ENCODE peak calls at places on chromosomes 4 and X, in five cellular contexts. One of them, this sample, is unnamed.

GRCh38 chr4:5780831-5781480 is 70.0 kb downstream of the EVC start:
- DNase-seq in GM10248: no peak
- DNase-seq in activated T-helper 1 cell treated with anti-CD3 and anti-CD28 coated beads, Interleukin-12 subunit alpha, Interleukin-12 subunit beta, Interleukin-2, Interleukin-4 antibody, amounts not matched to agents 30 ng/mL and 10 ng/mL and 1 ng/mL, durations not matched to agents 14 hours and 24 hours and 36 hours: no peak
- DNase-seq in glutamatergic neuron: no peak
- DNase-seq in fibroblast of mammary gland: peak; percentile 45
- DNase-seq in this sample: peak; percentile 62

GRCh38 chrX:73683236-73683859 is 120.4 kb downstream of the CHIC1 start:
- DNase-seq in GM10248: no peak
- DNase-seq in activated T-helper 1 cell treated with anti-CD3 and anti-CD28 coated beads, Interleukin-12 subunit alpha, Interleukin-12 subunit beta, Interleukin-2, Interleukin-4 antibody, amounts not matched to agents 30 ng/mL and 10 ng/mL and 1 ng/mL, durations not matched to agents 14 hours and 24 hours and 36 hours: no peak
- DNase-seq in glutamatergic neuron: no peak
- DNase-seq in fibroblast of mammary gland: peak; percentile 79
- DNase-seq in this sample: no peak

GRCh38 chrX:23403849-23404248 is 69.2 kb downstream of the PTCHD1 start:
- DNase-seq in GM10248: no peak
- DNase-seq in activated T-helper 1 cell treated with anti-CD3 and anti-CD28 coated beads, Interleukin-12 subunit alpha, Interleukin-12 subunit beta, Interleukin-2, Interleukin-4 antibody, amounts not matched to agents 30 ng/mL and 10 ng/mL and 1 ng/mL, durations not matched to agents 14 hours and 24 hours and 36 hours: no peak
- DNase-seq in glutamatergic neuron: no peak
- DNase-seq in fibroblast of mammary gland: no peak
- DNase-seq in this sample: no peak

GRCh38 chr4:69617083-69617694 is 22.3 kb downstream of the UGT2A2 start:
- DNase-seq in GM10248: peak; percentile 6
- DNase-seq in activated T-helper 1 cell treated with anti-CD3 and anti-CD28 coated beads, Interleukin-12 subunit alpha, Interleukin-12 subunit beta, Interleukin-2, Interleukin-4 antibody, amounts not matched to agents 30 ng/mL and 10 ng/mL and 1 ng/mL, durations not matched to agents 14 hours and 24 hours and 36 hours: no peak
- DNase-seq in glutamatergic neuron: no peak
- DNase-seq in fibroblast of mammary gland: peak; percentile 43
- DNase-seq in this sample: peak; percentile 6

GRCh38 chr4:42927946-42928345 is 35.4 kb downstream of the GRXCR1 start:
- DNase-seq in GM10248: no peak
- DNase-seq in activated T-helper 1 cell treated with anti-CD3 and anti-CD28 coated beads, Interleukin-12 subunit alpha, Interleukin-12 subunit beta, Interleukin-2, Interleukin-4 antibody, amounts not matched to agents 30 ng/mL and 10 ng/mL and 1 ng/mL, durations not matched to agents 14 hours and 24 hours and 36 hours: no peak
- DNase-seq in glutamatergic neuron: no peak
- DNase-seq in fibroblast of mammary gland: no peak
- DNase-seq in this sample: no peak

GRCh38 chrX:42755820-42756219 is 22.1 kb downstream of the PPP1R2C start:
- DNase-seq in GM10248: no peak
- DNase-seq in activated T-helper 1 cell treated with anti-CD3 and anti-CD28 coated beads, Interleukin-12 subunit alpha, Interleukin-12 subunit beta, Interleukin-2, Interleukin-4 antibody, amounts not matched to agents 30 ng/mL and 10 ng/mL and 1 ng/mL, durations not matched to agents 14 hours and 24 hours and 36 hours: no peak
- DNase-seq in glutamatergic neuron: no peak
- DNase-seq in fibroblast of mammary gland: peak; percentile 82
- DNase-seq in this sample: peak; percentile 2

GRCh38 chr4:128060130-128060619 is 937 bp upstream of the LARP1B start:
- DNase-seq in GM10248: no peak
- DNase-seq in activated T-helper 1 cell treated with anti-CD3 and anti-CD28 coated beads, Interleukin-12 subunit alpha, Interleukin-12 subunit beta, Interleukin-2, Interleukin-4 antibody, amounts not matched to agents 30 ng/mL and 10 ng/mL and 1 ng/mL, durations not matched to agents 14 hours and 24 hours and 36 hours: no peak
- DNase-seq in glutamatergic neuron: no peak
- DNase-seq in fibroblast of mammary gland: peak; percentile 36
- DNase-seq in this sample: no peak

GRCh38 chr4:145954924-145955339 is 16.3 kb upstream of the ZNF827 start:
- DNase-seq in GM10248: no peak
- DNase-seq in activated T-helper 1 cell treated with anti-CD3 and anti-CD28 coated beads, Interleukin-12 subunit alpha, Interleukin-12 subunit beta, Interleukin-2, Interleukin-4 antibody, amounts not matched to agents 30 ng/mL and 10 ng/mL and 1 ng/mL, durations not matched to agents 14 hours and 24 hours and 36 hours: no peak
- DNase-seq in glutamatergic neuron: no peak
- DNase-seq in fibroblast of mammary gland: peak; percentile 98
- DNase-seq in this sample: no peak

GRCh38 chr4:3307891-3308575 is 15.2 kb downstream of the RGS12 start:
- DNase-seq in GM10248: no peak
- DNase-seq in activated T-helper 1 cell treated with anti-CD3 and anti-CD28 coated beads, Interleukin-12 subunit alpha, Interleukin-12 subunit beta, Interleukin-2, Interleukin-4 antibody, amounts not matched to agents 30 ng/mL and 10 ng/mL and 1 ng/mL, durations not matched to agents 14 hours and 24 hours and 36 hours: no peak
- DNase-seq in glutamatergic neuron: no peak
- DNase-seq in fibroblast of mammary gland: no peak
- DNase-seq in this sample: no peak

GRCh38 chr4:60081839-60082238 is 1118.3 kb upstream of the ADGRL3 start:
- DNase-seq in GM10248: no peak
- DNase-seq in activated T-helper 1 cell treated with anti-CD3 and anti-CD28 coated beads, Interleukin-12 subunit alpha, Interleukin-12 subunit beta, Interleukin-2, Interleukin-4 antibody, amounts not matched to agents 30 ng/mL and 10 ng/mL and 1 ng/mL, durations not matched to agents 14 hours and 24 hours and 36 hours: no peak
- DNase-seq in glutamatergic neuron: no peak
- DNase-seq in fibroblast of mammary gland: no peak
- DNase-seq in this sample: no peak

GRCh38 chrX:150940844-150941495 is 42.2 kb upstream of the HMGB3 start:
- DNase-seq in GM10248: no peak
- DNase-seq in activated T-helper 1 cell treated with anti-CD3 and anti-CD28 coated beads, Interleukin-12 subunit alpha, Interleukin-12 subunit beta, Interleukin-2, Interleukin-4 antibody, amounts not matched to agents 30 ng/mL and 10 ng/mL and 1 ng/mL, durations not matched to agents 14 hours and 24 hours and 36 hours: no peak
- DNase-seq in glutamatergic neuron: no peak
- DNase-seq in fibroblast of mammary gland: no peak
- DNase-seq in this sample: no peak

GRCh38 chrX:117936162-117936561 is 180.4 kb downstream of the KLHL13 start:
- DNase-seq in GM10248: no peak
- DNase-seq in activated T-helper 1 cell treated with anti-CD3 and anti-CD28 coated beads, Interleukin-12 subunit alpha, Interleukin-12 subunit beta, Interleukin-2, Interleukin-4 antibody, amounts not matched to agents 30 ng/mL and 10 ng/mL and 1 ng/mL, durations not matched to agents 14 hours and 24 hours and 36 hours: no peak
- DNase-seq in glutamatergic neuron: no peak
- DNase-seq in fibroblast of mammary gland: peak; percentile 4
- DNase-seq in this sample: no peak

GRCh38 chr4:112288455-112288854 is 2.8 kb upstream of the TIFA start:
- DNase-seq in GM10248: no peak
- DNase-seq in activated T-helper 1 cell treated with anti-CD3 and anti-CD28 coated beads, Interleukin-12 subunit alpha, Interleukin-12 subunit beta, Interleukin-2, Interleukin-4 antibody, amounts not matched to agents 30 ng/mL and 10 ng/mL and 1 ng/mL, durations not matched to agents 14 hours and 24 hours and 36 hours: no peak
- DNase-seq in glutamatergic neuron: no peak
- DNase-seq in fibroblast of mammary gland: no peak
- DNase-seq in this sample: no peak

GRCh38 chrX:96181571-96181970 is 503.1 kb upstream of the DIAPH2 start:
- DNase-seq in GM10248: no peak
- DNase-seq in activated T-helper 1 cell treated with anti-CD3 and anti-CD28 coated beads, Interleukin-12 subunit alpha, Interleukin-12 subunit beta, Interleukin-2, Interleukin-4 antibody, amounts not matched to agents 30 ng/mL and 10 ng/mL and 1 ng/mL, durations not matched to agents 14 hours and 24 hours and 36 hours: no peak
- DNase-seq in glutamatergic neuron: no peak
- DNase-seq in fibroblast of mammary gland: no peak
- DNase-seq in this sample: no peak

GRCh38 chrX:56788717-56789122 is 59.7 kb downstream of the NBDY start:
- DNase-seq in GM10248: no peak
- DNase-seq in activated T-helper 1 cell treated with anti-CD3 and anti-CD28 coated beads, Interleukin-12 subunit alpha, Interleukin-12 subunit beta, Interleukin-2, Interleukin-4 antibody, amounts not matched to agents 30 ng/mL and 10 ng/mL and 1 ng/mL, durations not matched to agents 14 hours and 24 hours and 36 hours: no peak
- DNase-seq in glutamatergic neuron: no peak
- DNase-seq in fibroblast of mammary gland: peak; percentile 58
- DNase-seq in this sample: peak; percentile 77

GRCh38 chr4:25814323-25814722 is 48.5 kb downstream of the SEL1L3 start:
- DNase-seq in GM10248: no peak
- DNase-seq in activated T-helper 1 cell treated with anti-CD3 and anti-CD28 coated beads, Interleukin-12 subunit alpha, Interleukin-12 subunit beta, Interleukin-2, Interleukin-4 antibody, amounts not matched to agents 30 ng/mL and 10 ng/mL and 1 ng/mL, durations not matched to agents 14 hours and 24 hours and 36 hours: no peak
- DNase-seq in glutamatergic neuron: no peak
- DNase-seq in fibroblast of mammary gland: peak; percentile 81
- DNase-seq in this sample: peak; percentile 49

GRCh38 chrX:39603291-39603690 is 494.5 kb downstream of the BCOR start:
- DNase-seq in GM10248: no peak
- DNase-seq in activated T-helper 1 cell treated with anti-CD3 and anti-CD28 coated beads, Interleukin-12 subunit alpha, Interleukin-12 subunit beta, Interleukin-2, Interleukin-4 antibody, amounts not matched to agents 30 ng/mL and 10 ng/mL and 1 ng/mL, durations not matched to agents 14 hours and 24 hours and 36 hours: no peak
- DNase-seq in glutamatergic neuron: no peak
- DNase-seq in fibroblast of mammary gland: no peak
- DNase-seq in this sample: no peak

GRCh38 chrX:149114874-149115273 is 390.2 kb downstream of the IDS start:
- DNase-seq in GM10248: no peak
- DNase-seq in activated T-helper 1 cell treated with anti-CD3 and anti-CD28 coated beads, Interleukin-12 subunit alpha, Interleukin-12 subunit beta, Interleukin-2, Interleukin-4 antibody, amounts not matched to agents 30 ng/mL and 10 ng/mL and 1 ng/mL, durations not matched to agents 14 hours and 24 hours and 36 hours: no peak
- DNase-seq in glutamatergic neuron: no peak
- DNase-seq in fibroblast of mammary gland: no peak
- DNase-seq in this sample: no peak

GRCh38 chrX:25968920-25969319 is 169.2 kb upstream of the MAGEB18 start:
- DNase-seq in GM10248: no peak
- DNase-seq in activated T-helper 1 cell treated with anti-CD3 and anti-CD28 coated beads, Interleukin-12 subunit alpha, Interleukin-12 subunit beta, Interleukin-2, Interleukin-4 antibody, amounts not matched to agents 30 ng/mL and 10 ng/mL and 1 ng/mL, durations not matched to agents 14 hours and 24 hours and 36 hours: no peak
- DNase-seq in glutamatergic neuron: peak; percentile 54
- DNase-seq in fibroblast of mammary gland: peak; percentile 2
- DNase-seq in this sample: no peak

GRCh38 chr4:76420901-76421581 is at the start of gene CCDC158:
- DNase-seq in GM10248: no peak
- DNase-seq in activated T-helper 1 cell treated with anti-CD3 and anti-CD28 coated beads, Interleukin-12 subunit alpha, Interleukin-12 subunit beta, Interleukin-2, Interleukin-4 antibody, amounts not matched to agents 30 ng/mL and 10 ng/mL and 1 ng/mL, durations not matched to agents 14 hours and 24 hours and 36 hours: no peak
- DNase-seq in glutamatergic neuron: no peak
- DNase-seq in fibroblast of mammary gland: no peak
- DNase-seq in this sample: no peak

GRCh38 chrX:140712413-140713173 is 3.0 kb downstream of the LINC00632 start:
- DNase-seq in GM10248: no peak
- DNase-seq in activated T-helper 1 cell treated with anti-CD3 and anti-CD28 coated beads, Interleukin-12 subunit alpha, Interleukin-12 subunit beta, Interleukin-2, Interleukin-4 antibody, amounts not matched to agents 30 ng/mL and 10 ng/mL and 1 ng/mL, durations not matched to agents 14 hours and 24 hours and 36 hours: no peak
- DNase-seq in glutamatergic neuron: peak; percentile 73
- DNase-seq in fibroblast of mammary gland: no peak
- DNase-seq in this sample: no peak

GRCh38 chr4:85812776-85813175 is 337.8 kb downstream of the ARHGAP24 start:
- DNase-seq in GM10248: no peak
- DNase-seq in activated T-helper 1 cell treated with anti-CD3 and anti-CD28 coated beads, Interleukin-12 subunit alpha, Interleukin-12 subunit beta, Interleukin-2, Interleukin-4 antibody, amounts not matched to agents 30 ng/mL and 10 ng/mL and 1 ng/mL, durations not matched to agents 14 hours and 24 hours and 36 hours: no peak
- DNase-seq in glutamatergic neuron: no peak
- DNase-seq in fibroblast of mammary gland: peak; percentile 28
- DNase-seq in this sample: peak; percentile 86

GRCh38 chr4:7523526-7523925 is 88.8 kb upstream of the PSAPL1 start:
- DNase-seq in GM10248: no peak
- DNase-seq in activated T-helper 1 cell treated with anti-CD3 and anti-CD28 coated beads, Interleukin-12 subunit alpha, Interleukin-12 subunit beta, Interleukin-2, Interleukin-4 antibody, amounts not matched to agents 30 ng/mL and 10 ng/mL and 1 ng/mL, durations not matched to agents 14 hours and 24 hours and 36 hours: no peak
- DNase-seq in glutamatergic neuron: no peak
- DNase-seq in fibroblast of mammary gland: no peak
- DNase-seq in this sample: no peak

GRCh38 chr4:20418865-20419451 is 167.3 kb downstream of the SLIT2 start:
- DNase-seq in GM10248: peak; percentile 35
- DNase-seq in activated T-helper 1 cell treated with anti-CD3 and anti-CD28 coated beads, Interleukin-12 subunit alpha, Interleukin-12 subunit beta, Interleukin-2, Interleukin-4 antibody, amounts not matched to agents 30 ng/mL and 10 ng/mL and 1 ng/mL, durations not matched to agents 14 hours and 24 hours and 36 hours: no peak
- DNase-seq in glutamatergic neuron: no peak
- DNase-seq in fibroblast of mammary gland: peak; percentile 82
- DNase-seq in this sample: peak; percentile 10

GRCh38 chrX:134512566-134512965 is 52.6 kb downstream of the HPRT1 start:
- DNase-seq in GM10248: no peak
- DNase-seq in activated T-helper 1 cell treated with anti-CD3 and anti-CD28 coated beads, Interleukin-12 subunit alpha, Interleukin-12 subunit beta, Interleukin-2, Interleukin-4 antibody, amounts not matched to agents 30 ng/mL and 10 ng/mL and 1 ng/mL, durations not matched to agents 14 hours and 24 hours and 36 hours: no peak
- DNase-seq in glutamatergic neuron: no peak
- DNase-seq in fibroblast of mammary gland: peak; percentile 80
- DNase-seq in this sample: no peak

GRCh38 chrX:31165241-31166035 is 93.6 kb upstream of the FTHL17 start:
- DNase-seq in GM10248: no peak
- DNase-seq in activated T-helper 1 cell treated with anti-CD3 and anti-CD28 coated beads, Interleukin-12 subunit alpha, Interleukin-12 subunit beta, Interleukin-2, Interleukin-4 antibody, amounts not matched to agents 30 ng/mL and 10 ng/mL and 1 ng/mL, durations not matched to agents 14 hours and 24 hours and 36 hours: no peak
- DNase-seq in glutamatergic neuron: no peak
- DNase-seq in fibroblast of mammary gland: no peak
- DNase-seq in this sample: no peak

GRCh38 chr4:90845777-90846176 is 718.6 kb downstream of the CCSER1 start:
- DNase-seq in GM10248: no peak
- DNase-seq in activated T-helper 1 cell treated with anti-CD3 and anti-CD28 coated beads, Interleukin-12 subunit alpha, Interleukin-12 subunit beta, Interleukin-2, Interleukin-4 antibody, amounts not matched to agents 30 ng/mL and 10 ng/mL and 1 ng/mL, durations not matched to agents 14 hours and 24 hours and 36 hours: no peak
- DNase-seq in glutamatergic neuron: no peak
- DNase-seq in fibroblast of mammary gland: no peak
- DNase-seq in this sample: no peak

GRCh38 chr4:99723555-99724450 is 66.2 kb upstream of the C4orf54 start:
- DNase-seq in GM10248: no peak
- DNase-seq in activated T-helper 1 cell treated with anti-CD3 and anti-CD28 coated beads, Interleukin-12 subunit alpha, Interleukin-12 subunit beta, Interleukin-2, Interleukin-4 antibody, amounts not matched to agents 30 ng/mL and 10 ng/mL and 1 ng/mL, durations not matched to agents 14 hours and 24 hours and 36 hours: no peak
- DNase-seq in glutamatergic neuron: no peak
- DNase-seq in fibroblast of mammary gland: peak; percentile 75
- DNase-seq in this sample: peak; percentile 18

GRCh38 chr4:107548211-107548905 is 171.7 kb downstream of the PAPSS1 start:
- DNase-seq in GM10248: no peak
- DNase-seq in activated T-helper 1 cell treated with anti-CD3 and anti-CD28 coated beads, Interleukin-12 subunit alpha, Interleukin-12 subunit beta, Interleukin-2, Interleukin-4 antibody, amounts not matched to agents 30 ng/mL and 10 ng/mL and 1 ng/mL, durations not matched to agents 14 hours and 24 hours and 36 hours: no peak
- DNase-seq in glutamatergic neuron: no peak
- DNase-seq in fibroblast of mammary gland: peak; percentile 19
- DNase-seq in this sample: no peak